ENCODE peak calls at places on chromosome 9, in six cellular contexts. N is sigmoid colon, Q is foreskin fibroblast, I is fibroblast of pulmonary artery, G is left ventricle myocardium inferior, V is HCT116. T is an unnamed sample.
A peak's percentile ranks its signal among the peaks of the same experiment; 100 is the strongest.

GRCh38 chr9:69180670-69181069 is 6.6 kb downstream of the TJP2 start:
- DNase-seq in Q (peak; percentile 98), I (peak; percentile 95), N (no peak), V (peak; percentile 83), G (no peak), T (peak; percentile 97)

GRCh38 chr9:109447329-109448076 is 50.6 kb downstream of the PTPN3 start:
- DNase-seq in I (no peak), Q (no peak), G (no peak), N (no peak), V (no peak), T (no peak)

GRCh38 chr9:115694014-115694413 is 459.6 kb upstream of the PAPPA start:
- DNase-seq in I (peak; percentile 99), V (no peak), N (no peak), Q (peak; percentile 92), G (no peak), T (peak; percentile 36)

GRCh38 chr9:136645903-136646754 is 16.6 kb upstream of the EGFL7 start:
- DNase-seq in I (peak; percentile 69), N (no peak), Q (peak; percentile 33), V (no peak), G (peak; percentile 86), T (no peak)

GRCh38 chr9:2461886-2462285 is 159.7 kb upstream of the VLDLR start:
- DNase-seq in G (no peak), Q (peak; percentile 19), I (peak; percentile 11), V (no peak), N (no peak), T (no peak)

GRCh38 chr9:136629001-136629878 is 33.5 kb upstream of the EGFL7 start:
- DNase-seq in I (no peak), G (no peak), Q (no peak), V (no peak), N (no peak), T (no peak)

GRCh38 chr9:1959347-1959746 is 55.8 kb upstream of the SMARCA2 start:
- DNase-seq in I (no peak), Q (no peak), G (no peak), N (no peak), V (no peak), T (no peak)

GRCh38 chr9:115035872-115036612 is 81.9 kb downstream of the TNC start:
- DNase-seq in Q (peak; percentile 84), G (no peak), V (peak; percentile 32), N (no peak), I (peak; percentile 50), T (no peak)

GRCh38 chr9:69223605-69224004 is 49.5 kb downstream of the TJP2 start:
- DNase-seq in V (peak; percentile 28), N (no peak), Q (peak; percentile 83), G (no peak), I (peak; percentile 80), T (peak; percentile 44)

GRCh38 chr9:136049451-136050265 is 45.4 kb downstream of the NACC2 start:
- DNase-seq in V (no peak), Q (no peak), I (no peak), G (no peak), N (peak; percentile 65), T (no peak)

GRCh38 chr9:123550012-123550411 is 194.0 kb downstream of the CRB2 start:
- DNase-seq in N (no peak), Q (no peak), G (no peak), I (no peak), V (no peak), T (no peak)

GRCh38 chr9:136359774-136360718 is 3.5 kb downstream of the DNLZ start:
- DNase-seq in G (no peak), Q (peak; percentile 39), I (no peak), V (no peak), N (no peak), T (no peak)

GRCh38 chr9:32136700-32137339 is 247.6 kb upstream of the ACO1 start:
- DNase-seq in N (no peak), Q (no peak), V (no peak), G (no peak), I (no peak), T (no peak)

GRCh38 chr9:82680179-82680935 is 382.6 kb downstream of the RASEF start:
- DNase-seq in G (no peak), V (no peak), N (no peak), I (no peak), Q (no peak), T (no peak)

GRCh38 chr9:95181226-95181818 is 136.2 kb downstream of the FANCC start:
- DNase-seq in N (no peak), I (peak; percentile 41), Q (peak; percentile 53), V (peak; percentile 4), G (no peak), T (no peak)

GRCh38 chr9:127796899-127797370 is 5.7 kb upstream of the FPGS start:
- DNase-seq in G (no peak), I (no peak), V (no peak), Q (no peak), N (no peak), T (no peak)

GRCh38 chr9:136674786-136675349 is 12.2 kb downstream of the EGFL7 start:
- DNase-seq in Q (no peak), G (no peak), N (no peak), V (no peak), I (peak; percentile 38), T (no peak)

GRCh38 chr9:29793970-29794369 is 2220.7 kb upstream of the C9orf72 start:
- DNase-seq in I (no peak), G (no peak), Q (no peak), N (no peak), V (no peak), T (no peak)

GRCh38 chr9:29799227-29799626 is 2225.9 kb upstream of the C9orf72 start:
- DNase-seq in V (no peak), N (no peak), G (no peak), Q (no peak), I (no peak), T (no peak)

GRCh38 chr9:29798599-29798998 is 2225.3 kb upstream of the C9orf72 start:
- DNase-seq in G (no peak), I (no peak), Q (no peak), V (no peak), N (no peak), T (no peak)

DNA sequence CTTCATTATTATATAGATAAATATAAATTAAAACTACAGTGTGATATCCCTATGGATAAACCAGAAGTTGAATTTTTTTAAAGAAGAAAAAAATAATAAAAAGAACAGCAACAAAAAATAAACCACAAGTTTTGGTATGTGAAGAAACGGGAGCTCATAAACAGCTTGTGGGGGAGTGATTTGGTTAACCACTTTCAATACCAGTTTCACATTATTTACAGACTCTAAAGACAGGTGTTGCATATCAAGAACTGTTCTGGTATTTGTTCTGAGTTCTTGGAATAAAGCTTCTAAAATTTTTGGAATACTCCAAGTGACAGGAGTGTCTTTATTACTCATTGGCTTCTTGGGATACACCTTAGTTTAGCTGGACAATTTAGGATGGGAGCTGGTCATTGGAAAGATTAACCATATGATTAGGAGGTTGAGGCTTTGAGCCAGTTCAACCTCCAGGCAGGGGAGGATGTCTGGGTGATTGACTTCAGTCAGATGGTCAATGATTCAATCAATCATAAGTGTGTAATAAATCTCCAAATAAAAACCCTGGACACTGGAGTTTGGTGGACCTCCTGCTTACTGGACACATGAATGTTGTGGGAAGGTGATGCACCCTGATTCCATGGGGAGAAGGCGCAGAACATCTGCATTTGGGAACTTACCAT is 2223.1 kb upstream of the C9orf72 start:
- DNase-seq in N (no peak), Q (no peak), I (no peak), V (no peak), G (no peak), T (no peak)
- H3K4me3 ChIP-seq in N (no peak overlapping the region), Q (no peak overlapping the region), I (no peak overlapping the region), V (no peak overlapping the region), G (no peak overlapping the region), T (no peak overlapping the region)

DNA sequence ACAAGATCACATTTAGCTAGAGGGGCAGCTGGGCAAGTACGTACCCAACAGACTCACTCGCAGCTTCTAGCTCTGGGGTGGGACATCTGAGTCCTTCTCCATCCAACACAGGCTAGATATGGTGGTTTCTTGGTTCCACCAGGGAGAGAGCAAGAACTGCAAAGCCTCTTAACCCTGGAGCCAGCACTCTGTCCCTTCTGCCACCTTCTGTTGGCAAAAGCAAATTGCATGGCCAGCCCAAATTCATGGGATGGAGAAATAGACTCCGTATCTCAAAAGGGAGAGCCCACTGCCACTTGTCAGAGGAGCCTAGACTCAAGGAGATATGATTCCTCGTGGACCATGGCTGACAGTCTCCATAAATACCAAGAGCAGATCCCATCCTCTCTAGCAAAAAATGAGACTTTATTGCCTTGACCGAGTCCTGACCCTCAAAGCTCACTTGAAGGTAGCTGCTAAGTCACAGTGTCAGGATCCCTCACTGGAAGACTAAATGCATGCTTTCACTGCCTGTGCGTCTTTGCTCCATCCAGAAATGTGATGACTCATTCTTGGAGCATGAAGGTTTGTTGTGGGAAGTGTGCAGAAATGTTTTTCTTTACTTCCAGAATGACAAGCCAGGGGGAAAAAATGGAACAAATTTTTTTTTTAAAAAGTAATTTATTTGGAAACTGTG is 28.8 kb upstream of the ROR2 start:
- DNase-seq in I (peak; percentile 91), V (peak; percentile 26), G (no peak), N (no peak), Q (peak; percentile 80), T (peak; percentile 89)
- TF ChIP-seq CTCF in I (peak; percentile 52), V (peak; percentile 55), G (peak; percentile 49), N (no peak), Q (peak; percentile 34), T (peak; percentile 50)

DNA sequence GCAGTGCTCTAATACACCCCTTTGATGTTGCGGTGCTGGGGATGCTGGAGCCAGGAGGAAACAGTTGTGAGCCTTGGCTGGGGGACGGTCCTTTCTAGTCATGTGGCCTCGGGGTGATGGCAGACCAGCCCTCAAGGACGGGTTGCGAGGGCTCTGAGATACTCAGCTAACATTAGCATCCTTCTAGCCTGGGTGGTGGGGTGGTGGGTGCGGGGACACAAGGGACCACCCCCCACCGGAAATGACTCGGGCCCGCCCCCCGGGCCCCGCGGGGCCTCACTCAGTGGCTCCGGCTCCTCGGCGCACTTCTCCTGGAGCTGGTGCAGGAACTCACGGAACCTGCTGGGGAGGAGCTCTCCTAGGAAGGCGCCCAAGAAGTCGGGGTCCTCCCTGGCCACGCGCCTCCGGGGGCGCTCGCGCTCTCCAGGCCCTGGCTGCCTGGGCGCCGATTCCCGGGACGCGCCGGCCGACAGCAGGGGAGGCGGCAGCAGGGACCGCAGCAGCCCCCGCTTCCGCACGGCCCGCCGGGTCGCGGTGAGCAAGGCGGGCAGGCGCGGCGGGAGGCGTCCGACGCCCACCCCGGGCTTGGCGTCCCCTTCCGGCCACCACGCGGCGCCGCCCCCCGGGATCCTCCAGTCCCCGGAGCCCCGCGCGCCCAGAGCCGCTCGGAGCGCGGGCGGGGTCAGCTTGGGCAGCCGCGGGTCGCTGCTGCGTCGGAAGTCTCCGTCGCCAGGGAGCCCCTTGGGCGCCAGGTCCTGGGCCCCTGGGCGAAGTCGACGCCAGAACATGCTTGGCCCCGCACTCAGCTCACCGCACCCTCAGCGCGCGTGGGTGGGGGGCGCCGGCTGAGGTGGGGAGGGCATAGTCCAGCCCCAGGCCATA is 873 bp downstream of the C9orf50 start:
- DNase-seq in N (no peak), G (no peak), I (no peak), V (no peak), Q (peak; percentile 69), T (no peak)
- H3K4me3 ChIP-seq in N (peak overlapping the region; percentile 80), G (peak overlapping the region; percentile 69), I (peak overlapping the region; percentile 39), V (no peak overlapping the region), Q (peak overlapping the region; percentile 48), T (peak overlapping the region; percentile 42)

GRCh38 chr9:131420913-131421312 is 27.0 kb downstream of the PRRC2B start:
- DNase-seq in N (no peak), V (no peak), I (peak; percentile 63), Q (peak; percentile 86), G (no peak), T (no peak)
- TF ChIP-seq CTCF in N (no peak), V (no peak), I (peak; percentile 33), Q (no peak), G (peak; percentile 31), T (no peak)